ENCODE peak calls at places on chromosome 16, in eight cellular contexts. One of them, this sample, is unnamed.

GRCh38 chr16:57575468-57576277 is 33.2 kb downstream of the ADGRG5 start:
- DNase-seq in HCT116: no peak
- DNase-seq in fibroblast of mammary gland: no peak
- DNase-seq in ovary: no peak
- DNase-seq in A549: no peak
- DNase-seq in endothelial cell: no peak
- DNase-seq in ascending aorta: no peak
- DNase-seq in left ventricle myocardium inferior: no peak
- DNase-seq in this sample: no peak

GRCh38 chr16:901715-902601 is 68.8 kb downstream of the LMF1 start:
- DNase-seq in fibroblast of mammary gland: no peak
- DNase-seq in ovary: no peak
- DNase-seq in left ventricle myocardium inferior: no peak
- DNase-seq in endothelial cell: no peak
- DNase-seq in ascending aorta: no peak
- DNase-seq in HCT116: no peak
- DNase-seq in A549: no peak
- DNase-seq in this sample: no peak

GRCh38 chr16:7938175-7938574 is 605.5 kb downstream of the RBFOX1 start:
- DNase-seq in ascending aorta: no peak
- DNase-seq in fibroblast of mammary gland: no peak
- DNase-seq in left ventricle myocardium inferior: no peak
- DNase-seq in ovary: no peak
- DNase-seq in HCT116: no peak
- DNase-seq in endothelial cell: no peak
- DNase-seq in A549: no peak
- DNase-seq in this sample: no peak

GRCh38 chr16:66844342-66845079 is at the start of gene CA7:
- DNase-seq in fibroblast of mammary gland: no peak
- DNase-seq in endothelial cell: no peak
- DNase-seq in A549: no peak
- DNase-seq in HCT116: no peak
- DNase-seq in left ventricle myocardium inferior: no peak
- DNase-seq in ovary: no peak
- DNase-seq in ascending aorta: peak
- DNase-seq in this sample: no peak

GRCh38 chr16:23857901-23858300 is 22.1 kb downstream of the PRKCB start:
- DNase-seq in fibroblast of mammary gland: no peak
- DNase-seq in A549: no peak
- DNase-seq in left ventricle myocardium inferior: no peak
- DNase-seq in ovary: no peak
- DNase-seq in ascending aorta: no peak
- DNase-seq in HCT116: no peak
- DNase-seq in endothelial cell: no peak
- DNase-seq in this sample: no peak

GRCh38 chr16:47013910-47014309 is 40.4 kb upstream of the DNAJA2 start:
- DNase-seq in ovary: no peak
- DNase-seq in left ventricle myocardium inferior: no peak
- DNase-seq in endothelial cell: no peak
- DNase-seq in HCT116: no peak
- DNase-seq in ascending aorta: no peak
- DNase-seq in fibroblast of mammary gland: no peak
- DNase-seq in A549: no peak
- DNase-seq in this sample: no peak

GRCh38 chr16:85615014-85615851 is 2.1 kb downstream of the GSE1 start:
- DNase-seq in fibroblast of mammary gland: no peak
- DNase-seq in HCT116: peak
- DNase-seq in left ventricle myocardium inferior: peak
- DNase-seq in ovary: no peak
- DNase-seq in endothelial cell: no peak
- DNase-seq in A549: peak
- DNase-seq in ascending aorta: no peak
- DNase-seq in this sample: peak

GRCh38 chr16:10641555-10641952 is 53.2 kb downstream of the TEKT5 start:
- DNase-seq in endothelial cell: no peak
- DNase-seq in ovary: no peak
- DNase-seq in ascending aorta: no peak
- DNase-seq in fibroblast of mammary gland: no peak
- DNase-seq in A549: no peak
- DNase-seq in left ventricle myocardium inferior: no peak
- DNase-seq in HCT116: no peak
- DNase-seq in this sample: no peak

GRCh38 chr16:1768061-1768766 is 3.1 kb downstream of the NME3 start:
- DNase-seq in endothelial cell: no peak
- DNase-seq in ovary: peak
- DNase-seq in HCT116: no peak
- DNase-seq in A549: no peak
- DNase-seq in left ventricle myocardium inferior: no peak
- DNase-seq in ascending aorta: no peak
- DNase-seq in fibroblast of mammary gland: no peak
- DNase-seq in this sample: no peak

GRCh38 chr16:3174618-3175148 is 13.3 kb upstream of the OR1F1 start:
- DNase-seq in A549: no peak
- DNase-seq in fibroblast of mammary gland: no peak
- DNase-seq in ascending aorta: no peak
- DNase-seq in left ventricle myocardium inferior: no peak
- DNase-seq in HCT116: no peak
- DNase-seq in ovary: no peak
- DNase-seq in endothelial cell: no peak
- DNase-seq in this sample: no peak
- TF ChIP-seq CTCF in A549: no peak
- TF ChIP-seq CTCF in fibroblast of mammary gland: no peak
- TF ChIP-seq CTCF in ascending aorta: no peak
- TF ChIP-seq CTCF in left ventricle myocardium inferior: no peak
- TF ChIP-seq CTCF in HCT116: no peak
- TF ChIP-seq CTCF in ovary: no peak
- TF ChIP-seq CTCF in endothelial cell: no peak
- TF ChIP-seq CTCF in this sample: no peak

GRCh38 chr16:55323637-55324490 is at the start of gene IRX6:
- DNase-seq in fibroblast of mammary gland: peak
- DNase-seq in HCT116: no peak
- DNase-seq in left ventricle myocardium inferior: peak
- DNase-seq in ovary: no peak
- DNase-seq in ascending aorta: no peak
- DNase-seq in A549: peak
- DNase-seq in endothelial cell: peak
- DNase-seq in this sample: no peak
- TF ChIP-seq CTCF in fibroblast of mammary gland: peak
- TF ChIP-seq CTCF in HCT116: no peak
- TF ChIP-seq CTCF in left ventricle myocardium inferior: peak
- TF ChIP-seq CTCF in ovary: no peak
- TF ChIP-seq CTCF in ascending aorta: peak
- TF ChIP-seq CTCF in A549: peak
- TF ChIP-seq CTCF in endothelial cell: peak
- TF ChIP-seq CTCF in this sample: no peak

DNA sequence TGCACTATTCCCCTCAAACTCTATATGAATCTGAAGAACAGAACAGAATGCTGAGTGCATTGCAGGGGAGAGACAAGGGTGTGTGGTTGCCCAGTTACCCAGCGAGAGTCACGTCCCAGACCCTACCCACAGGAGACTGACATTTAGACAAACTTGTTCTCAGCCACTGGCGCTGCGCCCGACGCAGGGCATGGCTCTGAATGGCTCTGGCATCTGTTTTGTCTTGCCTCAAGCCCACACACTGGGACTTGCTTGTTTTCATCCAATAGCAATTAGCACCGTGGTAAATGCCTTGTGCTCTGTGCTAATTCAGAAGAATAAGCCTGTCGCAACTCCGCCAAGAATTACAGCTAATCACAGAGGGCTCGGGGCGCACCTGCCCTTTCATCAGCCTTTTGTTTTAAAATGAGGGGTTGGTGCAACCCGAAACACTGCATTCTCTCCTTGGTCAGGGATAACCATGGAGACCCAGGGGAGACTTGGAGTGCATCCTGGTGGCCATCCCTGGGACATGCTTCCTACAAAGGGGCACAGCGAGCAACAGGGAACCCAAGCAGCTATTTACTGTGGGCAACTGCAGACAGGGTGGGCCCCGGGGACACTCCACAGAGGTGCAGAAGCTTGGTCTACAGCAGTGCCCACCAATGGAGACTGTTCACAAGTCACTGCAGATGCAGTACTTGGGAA is 220.5 kb upstream of the ZFHX3 start:
- DNase-seq in ovary: no peak
- DNase-seq in endothelial cell: peak
- DNase-seq in fibroblast of mammary gland: no peak
- DNase-seq in ascending aorta: no peak
- DNase-seq in HCT116: no peak
- DNase-seq in left ventricle myocardium inferior: no peak
- DNase-seq in A549: peak
- DNase-seq in this sample: no peak
- TF ChIP-seq CTCF in ovary: no peak
- TF ChIP-seq CTCF in endothelial cell: no peak
- TF ChIP-seq CTCF in fibroblast of mammary gland: peak
- TF ChIP-seq CTCF in ascending aorta: no peak
- TF ChIP-seq CTCF in HCT116: no peak
- TF ChIP-seq CTCF in left ventricle myocardium inferior: no peak
- TF ChIP-seq CTCF in A549: no peak
- TF ChIP-seq CTCF in this sample: no peak

DNA sequence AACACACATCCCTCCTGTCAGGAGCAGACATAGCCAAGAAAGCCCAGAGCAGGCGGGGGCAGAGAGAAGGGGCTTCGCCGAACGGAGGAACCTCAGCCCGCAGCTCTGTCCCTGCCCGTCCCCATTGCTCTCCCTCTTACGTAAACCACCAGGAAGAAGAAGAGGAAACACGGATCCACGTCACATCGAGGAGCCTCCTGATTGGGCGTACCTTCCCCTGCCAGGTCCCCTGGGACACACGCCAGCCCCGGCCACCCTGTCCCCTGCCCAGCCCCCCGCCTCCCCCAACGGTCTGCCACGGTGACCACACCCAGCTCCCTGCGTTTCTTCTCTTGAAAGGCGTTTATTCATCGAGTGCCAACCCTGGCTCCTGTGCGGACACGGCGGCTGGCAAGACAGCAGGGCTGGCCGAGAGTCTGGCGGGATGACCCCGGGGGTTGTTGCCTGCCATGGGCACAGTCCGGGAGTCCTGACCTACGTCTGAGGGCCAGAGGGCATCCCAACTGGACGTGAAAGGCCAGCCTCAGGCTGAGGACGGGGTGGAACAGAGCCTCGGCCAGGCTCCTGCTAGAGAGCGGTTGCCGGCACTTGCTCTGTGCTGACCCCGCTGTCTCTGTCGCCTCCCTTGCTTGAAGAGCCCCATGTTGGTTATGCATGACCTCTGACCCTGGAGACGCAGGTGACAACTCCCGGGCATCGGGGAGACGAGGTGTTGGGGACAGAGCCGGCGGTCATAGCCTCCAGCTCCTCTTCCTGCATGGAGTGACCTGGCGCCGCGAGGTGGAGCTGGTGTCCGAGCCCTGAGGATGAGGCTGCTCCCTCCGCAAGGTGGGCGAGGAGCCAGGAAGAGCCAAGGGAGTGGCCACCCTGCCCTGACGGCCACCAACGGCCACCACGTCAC is 40.6 kb upstream of the ACSF3 start:
- DNase-seq in endothelial cell: no peak
- DNase-seq in A549: peak
- DNase-seq in left ventricle myocardium inferior: no peak
- DNase-seq in HCT116: peak
- DNase-seq in ovary: no peak
- DNase-seq in ascending aorta: no peak
- DNase-seq in fibroblast of mammary gland: no peak
- DNase-seq in this sample: peak
- TF ChIP-seq CTCF in endothelial cell: no peak
- TF ChIP-seq CTCF in A549: peak
- TF ChIP-seq CTCF in left ventricle myocardium inferior: no peak
- TF ChIP-seq CTCF in HCT116: no peak
- TF ChIP-seq CTCF in ovary: no peak
- TF ChIP-seq CTCF in ascending aorta: no peak
- TF ChIP-seq CTCF in fibroblast of mammary gland: no peak
- TF ChIP-seq CTCF in this sample: peak